ENCODE peak calls at places on chromosomes 13 and 19, in four cellular contexts. One of them, this sample, is unnamed.

GRCh38 chr13:21868823-21869222 is 197.9 kb downstream of the FGF9 start:
- DNase-seq in OCI-LY7: no peak
- DNase-seq in GM23338: no peak
- DNase-seq in HCT116: no peak
- DNase-seq in this sample: no peak

GRCh38 chr19:31991984-31992655 is 353.3 kb upstream of the ZNF507 start:
- DNase-seq in OCI-LY7: no peak
- DNase-seq in GM23338: no peak
- DNase-seq in HCT116: no peak
- DNase-seq in this sample: no peak

GRCh38 chr13:84867246-84867645 is 932.0 kb downstream of the SLITRK6 start:
- DNase-seq in OCI-LY7: no peak
- DNase-seq in GM23338: peak; percentile 24
- DNase-seq in HCT116: no peak
- DNase-seq in this sample: no peak

GRCh38 chr13:24313449-24313848 is 4.1 kb downstream of the C1QTNF9 start:
- DNase-seq in GM23338: peak; percentile 25
- DNase-seq in HCT116: no peak
- DNase-seq in OCI-LY7: no peak
- DNase-seq in this sample: peak; percentile 31

GRCh38 chr19:18700501-18701249 is 17.2 kb downstream of the CRTC1 start:
- DNase-seq in GM23338: peak; percentile 83
- DNase-seq in HCT116: no peak
- DNase-seq in OCI-LY7: peak; percentile 84
- DNase-seq in this sample: peak; percentile 75

GRCh38 chr13:79457948-79458347 is 23.0 kb upstream of the NDFIP2 start:
- DNase-seq in GM23338: no peak
- DNase-seq in OCI-LY7: no peak
- DNase-seq in HCT116: no peak
- DNase-seq in this sample: peak; percentile 48

GRCh38 chr13:109145631-109146030 is 516.2 kb downstream of the MYO16 start:
- DNase-seq in GM23338: peak; percentile 70
- DNase-seq in HCT116: peak; percentile 58
- DNase-seq in OCI-LY7: peak; percentile 50
- DNase-seq in this sample: peak; percentile 74

GRCh38 chr19:55472463-55472862 is 4.0 kb upstream of the ZNF628 start:
- DNase-seq in OCI-LY7: no peak
- DNase-seq in GM23338: no peak
- DNase-seq in HCT116: peak; percentile 96
- DNase-seq in this sample: peak; percentile 86

GRCh38 chr13:86870388-86870966 is 800.7 kb upstream of the SLITRK5 start:
- DNase-seq in OCI-LY7: peak; percentile 37
- DNase-seq in HCT116: no peak
- DNase-seq in GM23338: peak; percentile 32
- DNase-seq in this sample: peak; percentile 38

GRCh38 chr13:73275163-73275562 is 216.4 kb downstream of the KLF5 start:
- DNase-seq in HCT116: no peak
- DNase-seq in OCI-LY7: no peak
- DNase-seq in GM23338: peak; percentile 33
- DNase-seq in this sample: no peak

GRCh38 chr13:73274147-73274546 is 215.3 kb downstream of the KLF5 start:
- DNase-seq in GM23338: no peak
- DNase-seq in OCI-LY7: no peak
- DNase-seq in HCT116: no peak
- DNase-seq in this sample: no peak

GRCh38 chr13:73272831-73273230 is 214.0 kb downstream of the KLF5 start:
- DNase-seq in GM23338: no peak
- DNase-seq in OCI-LY7: no peak
- DNase-seq in HCT116: no peak
- DNase-seq in this sample: no peak

GRCh38 chr13:73273276-73273675 is 214.5 kb downstream of the KLF5 start:
- DNase-seq in GM23338: no peak
- DNase-seq in OCI-LY7: no peak
- DNase-seq in HCT116: no peak
- DNase-seq in this sample: no peak

DNA sequence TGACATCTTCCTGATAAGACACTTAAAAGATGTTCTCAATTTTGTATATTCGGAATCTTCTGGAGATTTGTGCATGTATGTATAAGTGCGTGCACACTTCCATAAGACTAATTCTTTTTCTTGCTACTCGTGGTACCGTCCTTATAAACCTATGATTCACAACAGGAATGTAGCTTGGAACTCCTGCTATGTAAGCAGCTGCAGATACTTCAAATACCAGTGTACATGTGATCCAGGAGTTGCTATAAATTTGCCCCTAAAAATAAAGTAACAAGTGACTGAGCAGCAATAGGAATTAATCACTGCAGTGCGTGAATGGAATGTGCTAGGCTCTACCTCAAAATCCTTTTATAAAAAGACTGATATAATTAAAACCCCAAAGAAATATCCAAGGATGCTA is 214.9 kb downstream of the KLF5 start:
- DNase-seq in HCT116: no peak
- DNase-seq in GM23338: no peak
- DNase-seq in OCI-LY7: no peak
- DNase-seq in this sample: peak; percentile 27
- TF ChIP-seq EZH2phosphoT487 in HCT116: no peak
- TF ChIP-seq EZH2phosphoT487 in GM23338: no peak
- TF ChIP-seq EZH2phosphoT487 in OCI-LY7: no peak
- TF ChIP-seq EZH2phosphoT487 in this sample: no peak

GRCh38 chr13:97567510-97568243 is 133.7 kb downstream of the RAP2A start:
- DNase-seq in GM23338: peak; percentile 8
- DNase-seq in HCT116: peak; percentile 40
- DNase-seq in OCI-LY7: no peak
- DNase-seq in this sample: peak; percentile 72
- TF ChIP-seq EZH2phosphoT487 in GM23338: no peak
- TF ChIP-seq EZH2phosphoT487 in HCT116: no peak
- TF ChIP-seq EZH2phosphoT487 in OCI-LY7: no peak
- TF ChIP-seq EZH2phosphoT487 in this sample: no peak

DNA sequence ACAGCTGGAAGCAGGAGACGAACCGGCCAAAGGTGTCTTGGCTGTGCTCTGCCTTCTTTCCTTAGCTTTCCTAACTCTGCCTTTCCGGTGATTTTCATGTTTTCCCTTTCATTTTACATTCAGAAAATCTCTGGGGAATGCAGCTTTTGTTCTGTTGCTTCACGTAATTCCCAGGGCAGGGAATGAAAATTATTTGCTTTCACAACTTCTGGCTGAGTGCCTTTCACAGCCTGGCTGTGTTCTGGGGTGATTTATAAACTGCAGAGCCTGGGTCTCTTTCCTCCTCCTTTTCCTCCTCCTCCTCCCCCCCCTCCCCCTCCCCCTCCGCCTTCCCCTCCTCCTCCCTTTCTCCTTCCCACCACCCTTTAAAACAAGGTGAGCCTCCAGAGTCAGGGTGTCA is 84.3 kb downstream of the RNASEH2B start:
- DNase-seq in HCT116: no peak
- DNase-seq in OCI-LY7: no peak
- DNase-seq in GM23338: no peak
- DNase-seq in this sample: no peak
- TF ChIP-seq EZH2phosphoT487 in HCT116: no peak
- TF ChIP-seq EZH2phosphoT487 in OCI-LY7: no peak
- TF ChIP-seq EZH2phosphoT487 in GM23338: no peak
- TF ChIP-seq EZH2phosphoT487 in this sample: no peak

GRCh38 chr19:30085394-30085793 is 143.4 kb downstream of the URI1 start:
- DNase-seq in GM23338: peak; percentile 74
- DNase-seq in OCI-LY7: peak; percentile 7
- DNase-seq in HCT116: peak; percentile 16
- DNase-seq in this sample: no peak
- TF ChIP-seq EZH2phosphoT487 in GM23338: no peak
- TF ChIP-seq EZH2phosphoT487 in OCI-LY7: no peak
- TF ChIP-seq EZH2phosphoT487 in HCT116: no peak
- TF ChIP-seq EZH2phosphoT487 in this sample: no peak

GRCh38 chr19:39568604-39569003 is 28.6 kb upstream of the EID2 start:
- DNase-seq in OCI-LY7: no peak
- DNase-seq in GM23338: no peak
- DNase-seq in HCT116: no peak
- DNase-seq in this sample: peak; percentile 56
- TF ChIP-seq EZH2phosphoT487 in OCI-LY7: no peak
- TF ChIP-seq EZH2phosphoT487 in GM23338: no peak
- TF ChIP-seq EZH2phosphoT487 in HCT116: no peak
- TF ChIP-seq EZH2phosphoT487 in this sample: no peak

GRCh38 chr13:56988543-56988942 is 152.2 kb upstream of the PRR20A start:
- DNase-seq in GM23338: no peak
- DNase-seq in OCI-LY7: no peak
- DNase-seq in HCT116: no peak
- DNase-seq in this sample: peak; percentile 14

DNA sequence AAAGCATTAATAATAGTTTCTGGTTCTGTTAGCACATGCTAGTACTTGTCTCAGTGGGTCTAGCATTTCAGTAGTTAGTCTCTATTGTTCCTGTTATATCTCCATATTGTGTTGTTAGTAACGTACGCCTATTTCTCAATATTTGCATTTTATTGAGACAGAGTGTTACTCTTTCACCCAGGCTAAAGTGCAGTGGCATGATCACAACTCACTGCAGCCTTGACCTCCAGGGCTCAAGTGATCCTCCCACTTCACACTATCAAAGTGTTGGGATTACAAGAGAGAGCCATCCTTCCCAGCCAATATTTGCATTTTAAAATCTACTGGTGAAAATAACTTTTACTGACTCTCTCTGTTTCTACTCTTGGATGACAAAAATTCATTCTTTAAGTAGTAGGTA is 154.6 kb upstream of the PRR20A start:
- DNase-seq in OCI-LY7: no peak
- DNase-seq in GM23338: no peak
- DNase-seq in HCT116: no peak
- DNase-seq in this sample: no peak
- TF ChIP-seq EZH2phosphoT487 in OCI-LY7: no peak
- TF ChIP-seq EZH2phosphoT487 in GM23338: no peak
- TF ChIP-seq EZH2phosphoT487 in HCT116: no peak
- TF ChIP-seq EZH2phosphoT487 in this sample: no peak

GRCh38 chr13:72163671-72164070 is 296.7 kb upstream of the DACH1 start:
- DNase-seq in HCT116: no peak
- DNase-seq in GM23338: peak; percentile 5
- DNase-seq in OCI-LY7: no peak
- DNase-seq in this sample: peak; percentile 52
- TF ChIP-seq EZH2phosphoT487 in HCT116: no peak
- TF ChIP-seq EZH2phosphoT487 in GM23338: no peak
- TF ChIP-seq EZH2phosphoT487 in OCI-LY7: no peak
- TF ChIP-seq EZH2phosphoT487 in this sample: no peak

This sample was measured in PC-3.